ENCODE peak calls at places on chromosomes 6 and 20, in five cellular contexts. U, I, N, L and D are unnamed samples. For H3K36me3, the result is how much of the 10 kb centered on the place peaks cover.

GRCh38 chr6:137155830-137156229 is 17.6 kb downstream of the IL22RA2 start:
- DNase-seq in U (no peak), I (no peak), N (no peak), L (no peak), D (no peak)

GRCh38 chr6:150189176-150189575 is 46.3 kb downstream of the PPP1R14C start:
- DNase-seq in U (peak), I (no peak), N (no peak), L (no peak), D (no peak)

GRCh38 chr20:8150591-8150990 is 18.5 kb downstream of the PLCB1 start:
- DNase-seq in U (no peak), I (no peak), N (no peak), L (no peak), D (no peak)

GRCh38 chr20:6632187-6632586 is 135.3 kb upstream of the BMP2 start:
- DNase-seq in U (no peak), I (no peak), N (peak), L (no peak), D (no peak)

GRCh38 chr6:69680302-69680701 is 116.5 kb downstream of the LMBRD1 start:
- DNase-seq in U (no peak), I (no peak), N (no peak), L (no peak), D (no peak)

GRCh38 chr20:9617940-9618339 is 103.5 kb downstream of the LAMP5 start:
- DNase-seq in U (peak), I (no peak), N (peak), L (no peak), D (peak)

GRCh38 chr6:17737704-17738252 is 31.1 kb upstream of the NUP153 start:
- DNase-seq in U (no peak), I (no peak), N (no peak), L (no peak), D (no peak)

GRCh38 chr20:45088247-45088646 is 12.7 kb downstream of the KCNS1 start:
- DNase-seq in U (peak), I (no peak), N (no peak), L (no peak), D (peak)

GRCh38 chr6:49918787-49919186 is 45.2 kb downstream of the DEFB114 start:
- DNase-seq in U (peak), I (no peak), N (no peak), L (no peak), D (no peak)

GRCh38 chr6:22026160-22026678 is 270.6 kb downstream of the PRL start:
- DNase-seq in U (no peak), I (no peak), N (no peak), L (no peak), D (no peak)

GRCh38 chr20:24698189-24698588 is 228.8 kb downstream of the SYNDIG1 start:
- DNase-seq in U (no peak), I (no peak), N (no peak), L (peak), D (no peak)

GRCh38 chr20:3238616-3239025 is 369 bp downstream of the SLC4A11 start:
- DNase-seq in U (peak), I (peak), N (peak), L (no peak), D (peak)

GRCh38 chr20:57801046-57801445 is 91.2 kb upstream of the PMEPA1 start:
- DNase-seq in U (no peak), I (no peak), N (no peak), L (no peak), D (no peak)

GRCh38 chr6:16803294-16804006 is 42.2 kb upstream of the ATXN1 start:
- DNase-seq in U (peak), I (no peak), N (peak), L (peak), D (peak)

GRCh38 chr6:36245572-36246031 is 24.3 kb upstream of the PNPLA1 start:
- DNase-seq in U (peak), I (no peak), N (no peak), L (no peak), D (no peak)

GRCh38 chr6:14728396-14729024 is 517.4 kb upstream of the JARID2 start:
- DNase-seq in U (no peak), I (peak), N (peak), L (peak), D (peak)

GRCh38 chr6:12270551-12271228 is 19.5 kb upstream of the EDN1 start:
- DNase-seq in U (no peak), I (no peak), N (no peak), L (no peak), D (no peak)

GRCh38 chr6:32148722-32149576 is 2.8 kb downstream of the PRRT1 start:
- DNase-seq in U (peak), I (peak), N (peak), L (peak), D (no peak)

GRCh38 chr20:40958598-40958997 is 70.0 kb upstream of the TOP1 start:
- DNase-seq in U (no peak), I (peak), N (no peak), L (peak), D (no peak)

GRCh38 chr6:116055513-116055912 is 5.2 kb downstream of the FRK start:
- DNase-seq in U (no peak), I (no peak), N (no peak), L (no peak), D (no peak)

GRCh38 chr20:44187054-44187762 is at the start of gene JPH2:
- DNase-seq in U (peak), I (no peak), N (peak), L (peak), D (peak)

GRCh38 chr6:117601811-117602150 is 530 bp downstream of the GOPC start:
- DNase-seq in U (peak), I (no peak), N (no peak), L (no peak), D (no peak)

GRCh38 chr6:46511320-46511719 is 20.1 kb upstream of the RCAN2 start:
- DNase-seq in U (no peak), I (no peak), N (no peak), L (no peak), D (no peak)

GRCh38 chr20:61439251-61439650 is 187.2 kb downstream of the CDH4 start:
- DNase-seq in U (no peak), I (no peak), N (no peak), L (no peak), D (no peak)

GRCh38 chr6:169225887-169226286 is 27.8 kb downstream of the THBS2 start:
- DNase-seq in U (no peak), I (no peak), N (peak), L (no peak), D (no peak)

GRCh38 chr6:89042664-89043063 is 37.9 kb upstream of the PNRC1 start:
- DNase-seq in U (no peak), I (no peak), N (no peak), L (no peak), D (no peak)
- H3K36me3 ChIP-seq in U (under half), I (under half), N (under half), L (under half), D (under half)

GRCh38 chr20:53677447-53678314 is 84.0 kb upstream of the ZNF217 start:
- DNase-seq in U (peak), I (no peak), N (peak), L (no peak), D (no peak)
- H3K4me3 ChIP-seq in U (peak), I (peak), N (no peak), L (no peak), D (no peak)

DNA sequence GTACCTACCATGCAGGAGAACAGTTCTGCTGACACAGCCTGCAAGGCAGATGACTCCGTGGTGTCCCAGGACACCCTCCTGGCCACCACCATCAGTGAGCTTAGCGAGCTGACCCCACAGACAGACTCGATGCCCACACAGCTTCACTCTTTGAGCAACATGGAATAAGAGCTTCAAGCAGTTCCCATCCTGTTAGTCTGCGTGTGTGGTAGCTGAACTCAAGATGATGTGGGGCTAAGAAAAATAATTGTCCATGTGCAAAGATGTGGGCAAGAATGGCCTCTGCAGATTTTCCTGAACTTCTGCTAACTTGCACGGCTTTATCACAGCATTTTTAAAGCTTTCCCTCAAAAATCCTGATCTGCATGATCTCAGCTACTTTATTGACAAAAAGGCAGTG is 8.3 kb downstream of the GZF1 start:
- DNase-seq in U (no peak), I (no peak), N (no peak), L (no peak), D (no peak)
- H3K36me3 ChIP-seq in U (under half), I (under half), N (half or more), L (half or more), D (half or more)

DNA sequence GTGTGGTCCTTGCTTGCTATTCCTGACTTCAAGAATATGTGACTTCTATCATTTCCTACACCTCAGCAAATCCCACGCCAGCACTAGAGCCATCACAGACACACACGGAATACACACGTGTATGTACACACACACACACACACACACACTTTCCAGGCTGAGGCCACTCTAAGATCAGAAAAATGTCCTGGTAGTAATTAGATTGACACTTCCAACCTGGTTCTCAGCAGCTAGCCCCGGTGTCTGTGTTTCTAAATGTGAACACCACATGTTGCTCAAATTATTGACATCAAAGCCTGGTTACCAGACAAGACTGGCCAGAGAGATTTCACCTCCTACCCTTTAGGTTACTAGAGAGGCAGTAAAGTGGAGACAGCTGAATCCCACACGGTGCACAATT is 54.1 kb upstream of the SASH1 start:
- DNase-seq in U (no peak), I (no peak), N (no peak), L (no peak), D (no peak)
- H3K4me3 ChIP-seq in U (no peak), I (no peak), N (no peak), L (peak), D (no peak)